ENCODE peak calls at places on chromosome 16, in four cellular contexts. F is MCF 10A, U is B cell, G is OCI-LY7. M is an unnamed sample.

GRCh38 chr16:4675864-4676786 is 17.2 kb upstream of the NUDT16L1 start:
- DNase-seq in U (no peak), F (no peak), G (no peak), M (no peak)

GRCh38 chr16:17544785-17545184 is 74.0 kb upstream of the XYLT1 start:
- DNase-seq in U (no peak), G (peak; percentile 4), F (no peak), M (no peak)

GRCh38 chr16:67299269-67299668 is 19.9 kb downstream of the PLEKHG4 start:
- DNase-seq in G (no peak), F (no peak), U (no peak), M (no peak)

GRCh38 chr16:50667497-50668367 is 13.4 kb downstream of the SNX20 start:
- DNase-seq in F (no peak), G (no peak), U (no peak), M (peak; percentile 36)

GRCh38 chr16:65739518-65739917 is 617.7 kb upstream of the CDH11 start:
- DNase-seq in G (peak; percentile 17), F (no peak), U (no peak), M (no peak)

GRCh38 chr16:12323007-12323699 is 346.6 kb downstream of the SNX29 start:
- DNase-seq in G (peak; percentile 85), F (no peak), U (peak; percentile 76), M (no peak)

GRCh38 chr16:25161753-25162152 is 50.2 kb downstream of the LCMT1 start:
- DNase-seq in G (no peak), U (no peak), F (no peak), M (no peak)

GRCh38 chr16:82331974-82332750 is 162.1 kb upstream of the MPHOSPH6 start:
- DNase-seq in G (no peak), U (no peak), F (no peak), M (no peak)

GRCh38 chr16:12917653-12918052 is 16.3 kb downstream of the SHISA9 start:
- DNase-seq in U (no peak), G (no peak), F (peak; percentile 34), M (no peak)

GRCh38 chr16:24577167-24577566 is 37.8 kb downstream of the RBBP6 start:
- DNase-seq in F (no peak), G (no peak), U (no peak), M (no peak)

GRCh38 chr16:17435324-17435723 is 35.4 kb downstream of the XYLT1 start:
- DNase-seq in G (peak; percentile 39), U (no peak), F (no peak), M (no peak)

GRCh38 chr16:86806181-86806837 is 228.0 kb downstream of the FOXL1 start:
- DNase-seq in F (no peak), U (peak; percentile 18), G (no peak), M (no peak)

GRCh38 chr16:19601083-19601976 is 45.8 kb downstream of the VPS35L start:
- DNase-seq in U (no peak), G (peak; percentile 24), F (peak; percentile 48), M (peak; percentile 24)

GRCh38 chr16:88969361-88969831 is 7.6 kb downstream of the CBFA2T3 start:
- DNase-seq in F (no peak), G (peak; percentile 39), U (no peak), M (no peak)

GRCh38 chr16:17555176-17555575 is 84.4 kb upstream of the XYLT1 start:
- DNase-seq in F (peak; percentile 29), G (no peak), U (no peak), M (no peak)

GRCh38 chr16:35562471-35562870 is 2103.1 kb downstream of the TP53TG3F start:
- DNase-seq in G (no peak), F (peak; percentile 22), U (no peak), M (no peak)

GRCh38 chr16:54783980-54784379 is 146.7 kb upstream of the IRX5 start:
- DNase-seq in F (no peak), U (no peak), G (no peak), M (no peak)

GRCh38 chr16:48558269-48558915 is 51.6 kb downstream of the N4BP1 start:
- DNase-seq in U (no peak), G (no peak), F (no peak), M (no peak)

GRCh38 chr16:9099131-9099625 is 7.7 kb downstream of the HAPSTR1 start:
- DNase-seq in U (no peak), F (peak; percentile 58), G (no peak), M (peak; percentile 35)

GRCh38 chr16:84115919-84116719 is 623 bp downstream of the MBTPS1 start:
- DNase-seq in U (no peak), F (peak; percentile 52), G (peak; percentile 72), M (no peak)

GRCh38 chr16:76532188-76532973 is 255.2 kb downstream of the CNTNAP4 start:
- DNase-seq in U (no peak), G (no peak), F (no peak), M (no peak)

GRCh38 chr16:30697264-30698138 is 1.5 kb upstream of the SRCAP start:
- DNase-seq in G (peak; percentile 13), U (no peak), F (no peak), M (peak; percentile 95)

GRCh38 chr16:14088155-14088753 is 17.1 kb downstream of the MRTFB start:
- DNase-seq in U (no peak), G (no peak), F (peak; percentile 73), M (no peak)

GRCh38 chr16:53945996-53946395 is 242.0 kb downstream of the FTO start:
- DNase-seq in U (no peak), F (peak; percentile 53), G (peak; percentile 10), M (peak; percentile 14)

GRCh38 chr16:15482748-15483118 is 48.3 kb downstream of the BMERB1 start:
- DNase-seq in U (no peak), F (no peak), G (no peak), M (no peak)

GRCh38 chr16:80028581-80029380 is 428.2 kb upstream of the MAF start:
- DNase-seq in U (no peak), F (no peak), G (no peak), M (no peak)

GRCh38 chr16:627458-628239 is 3.1 kb upstream of the WFIKKN1 start:
- DNase-seq in G (no peak), U (no peak), F (peak; percentile 95), M (no peak)

GRCh38 chr16:19853132-19853972 is 31.3 kb downstream of the GPRC5B start:
- DNase-seq in U (no peak), G (no peak), F (no peak), M (no peak)

GRCh38 chr16:57794849-57795430 is 7.4 kb downstream of the KIFC3 start:
- DNase-seq in G (no peak), F (no peak), U (no peak), M (no peak)

GRCh38 chr16:68737046-68737729 is at the start of gene CDH1:
- DNase-seq in F (peak; percentile 84), U (no peak), G (no peak), M (peak; percentile 35)

GRCh38 chr16:17368511-17368910 is 102.2 kb downstream of the XYLT1 start:
- DNase-seq in G (no peak), F (no peak), U (peak; percentile 26), M (no peak)

GRCh38 chr16:7366041-7366440 is 33.4 kb downstream of the RBFOX1 start:
- DNase-seq in U (no peak), G (no peak), F (no peak), M (no peak)

GRCh38 chr16:30658731-30659506 is 688 bp downstream of the FBRS start:
- DNase-seq in U (peak; percentile 96), G (peak; percentile 98), F (peak; percentile 97), M (peak; percentile 86)

GRCh38 chr16:11333696-11334095 is 11.6 kb upstream of the RMI2 start:
- DNase-seq in U (no peak), G (no peak), F (no peak), M (no peak)

GRCh38 chr16:56625140-56625942 is at the start of gene MT1E:
- DNase-seq in F (peak; percentile 81), G (no peak), U (no peak), M (no peak)

GRCh38 chr16:48184681-48185080 is 28.9 kb upstream of the ABCC12 start:
- DNase-seq in U (peak; percentile 14), F (peak; percentile 13), G (no peak), M (no peak)